ENCODE peak calls at places on chromosomes 13 and 19, in seven cellular contexts. X, G, H, T, E, O and V are unnamed samples.
A peak's percentile ranks its signal among the peaks of the same experiment; 100 is the strongest.

GRCh38 chr19:42440357-42441046 is 2.2 kb downstream of the CXCL17 start:
- DNase-seq in X (peak; percentile 92), G (peak; percentile 84), H (peak; percentile 17), T (peak; percentile 74), E (peak; percentile 95), O (peak; percentile 74), V (peak; percentile 69)

GRCh38 chr13:91351980-91352379 is 4.5 kb downstream of the MIR17HG start:
- DNase-seq in X (no peak), G (no peak), H (no peak), T (no peak), E (no peak), O (no peak), V (no peak)

GRCh38 chr13:99442273-99442895 is 58.9 kb upstream of the TM9SF2 start:
- DNase-seq in X (no peak), G (no peak), H (no peak), T (peak; percentile 47), E (peak; percentile 15), O (peak; percentile 71), V (peak; percentile 46)

GRCh38 chr13:20814224-20814910 is 40.6 kb upstream of the EEF1AKMT1 start:
- DNase-seq in X (peak; percentile 1), G (no peak), H (peak; percentile 62), T (no peak), E (peak; percentile 18), O (no peak), V (peak; percentile 93)

GRCh38 chr13:46676378-46676725 is 120.6 kb downstream of the ESD start:
- DNase-seq in X (no peak), G (no peak), H (no peak), T (no peak), E (no peak), O (no peak), V (no peak)

GRCh38 chr13:44004881-44005280 is 125.2 kb downstream of the LACC1 start:
- DNase-seq in X (no peak), G (no peak), H (no peak), T (no peak), E (no peak), O (no peak), V (peak; percentile 28)

GRCh38 chr13:74667656-74668055 is 533.5 kb upstream of the KLF12 start:
- DNase-seq in X (no peak), G (no peak), H (no peak), T (no peak), E (no peak), O (no peak), V (no peak)

GRCh38 chr19:45346449-45346848 is 5.9 kb downstream of the KLC3 start:
- DNase-seq in X (no peak), G (no peak), H (no peak), T (no peak), E (no peak), O (no peak), V (no peak)